ENCODE peak calls at places on chromosomes 5 and 9, in seven cellular contexts. X, B, P, K, N, J and R are unnamed samples.

GRCh38 chr5:96651948-96652753 is 10.0 kb upstream of the CAST start:
- DNase-seq in X (no peak), B (peak; percentile 70), P (no peak), K (no peak), N (no peak), J (no peak), R (no peak)

GRCh38 chr9:125240649-125240999 is 519 bp downstream of the HSPA5 start:
- DNase-seq in X (peak; percentile 6), B (peak; percentile 5), P (peak; percentile 61), K (peak; percentile 61), N (peak; percentile 49), J (peak; percentile 15), R (no peak)

GRCh38 chr9:125066839-125067619 is 76.3 kb downstream of the SCAI start:
- DNase-seq in X (no peak), B (no peak), P (no peak), K (no peak), N (peak; percentile 10), J (no peak), R (no peak)

GRCh38 chr9:75979362-75979761 is 88.9 kb downstream of the PCSK5 start:
- DNase-seq in X (no peak), B (peak; percentile 10), P (no peak), K (no peak), N (peak; percentile 14), J (no peak), R (no peak)

GRCh38 chr5:111984044-111984443 is 227.1 kb upstream of the NREP start:
- DNase-seq in X (no peak), B (no peak), P (no peak), K (no peak), N (peak; percentile 98), J (no peak), R (no peak)

GRCh38 chr9:17906841-17907779 is 328.2 kb downstream of the SH3GL2 start:
- DNase-seq in X (no peak), B (no peak), P (no peak), K (peak; percentile 19), N (no peak), J (peak; percentile 10), R (peak; percentile 28)

GRCh38 chr9:121725008-121725795 is 73.8 kb downstream of the DAB2IP start:
- DNase-seq in X (no peak), B (no peak), P (no peak), K (peak; percentile 70), N (peak; percentile 75), J (no peak), R (no peak)

GRCh38 chr9:74122229-74122628 is 374.9 kb upstream of the RORB start:
- DNase-seq in X (no peak), B (no peak), P (no peak), K (no peak), N (no peak), J (no peak), R (no peak)

GRCh38 chr9:104506565-104506964 is 2.5 kb downstream of the OR13F1 start:
- DNase-seq in X (no peak), B (no peak), P (no peak), K (no peak), N (no peak), J (no peak), R (no peak)

GRCh38 chr9:76902395-76902794 is 3.5 kb downstream of the PRUNE2 start:
- DNase-seq in X (no peak), B (no peak), P (no peak), K (no peak), N (no peak), J (no peak), R (no peak)

GRCh38 chr9:125551781-125552180 is 155.2 kb downstream of the MAPKAP1 start:
- DNase-seq in X (no peak), B (no peak), P (no peak), K (no peak), N (no peak), J (no peak), R (no peak)

GRCh38 chr9:121098567-121099198 is 23.9 kb downstream of the CNTRL start:
- DNase-seq in X (no peak), B (no peak), P (no peak), K (no peak), N (no peak), J (no peak), R (no peak)

GRCh38 chr5:139863361-139863760 is 67.8 kb downstream of the PSD2 start:
- DNase-seq in X (no peak), B (no peak), P (no peak), K (no peak), N (no peak), J (no peak), R (peak; percentile 72)

GRCh38 chr5:134177197-134178171 is 734 bp upstream of the SKP1 start:
- DNase-seq in X (peak; percentile 61), B (peak; percentile 74), P (peak; percentile 97), K (no peak), N (peak; percentile 60), J (no peak), R (no peak)

GRCh38 chr5:35237580-35238376 is 7.5 kb upstream of the PRLR start:
- DNase-seq in X (no peak), B (no peak), P (peak; percentile 92), K (no peak), N (no peak), J (no peak), R (no peak)

GRCh38 chr5:675876-676698 is 17.1 kb downstream of the TPPP start:
- DNase-seq in X (no peak), B (no peak), P (no peak), K (no peak), N (no peak), J (peak; percentile 12), R (no peak)

GRCh38 chr5:150307617-150308426 is 5.1 kb upstream of the ARSI start:
- DNase-seq in X (no peak), B (no peak), P (no peak), K (no peak), N (no peak), J (no peak), R (peak; percentile 52)

GRCh38 chr5:42309865-42310264 is 113.4 kb upstream of the GHR start:
- DNase-seq in X (no peak), B (no peak), P (no peak), K (no peak), N (no peak), J (no peak), R (no peak)

GRCh38 chr5:50867140-50867539 is 200.7 kb downstream of the PARP8 start:
- DNase-seq in X (no peak), B (no peak), P (no peak), K (no peak), N (no peak), J (no peak), R (no peak)

GRCh38 chr9:589723-590122 is 251.8 kb upstream of the DMRT1 start:
- DNase-seq in X (no peak), B (no peak), P (no peak), K (no peak), N (peak; percentile 41), J (no peak), R (no peak)